ENCODE peak calls at places on chromosome 15, in six cellular contexts. J, Z, G, O, W and M are unnamed samples.

GRCh38 chr15:48190932-48191573 is 412 bp upstream of the CTXN2 start:
- DNase-seq in J (peak), Z (no peak), G (no peak), O (peak), W (no peak), M (no peak)

GRCh38 chr15:35557012-35557411 is 11.0 kb upstream of the DPH6 start:
- DNase-seq in J (no peak), Z (no peak), G (no peak), O (no peak), W (no peak), M (no peak)

GRCh38 chr15:71730277-71731144 is 79.8 kb upstream of the NR2E3 start:
- DNase-seq in J (no peak), Z (peak), G (no peak), O (no peak), W (no peak), M (peak)

GRCh38 chr15:77557178-77557960 is 75.3 kb downstream of the LINGO1 start:
- DNase-seq in J (no peak), Z (no peak), G (no peak), O (no peak), W (no peak), M (no peak)

GRCh38 chr15:74349241-74349766 is 18.1 kb downstream of the CYP11A1 start:
- DNase-seq in J (no peak), Z (no peak), G (no peak), O (no peak), W (no peak), M (no peak)

GRCh38 chr15:71708052-71708432 is 102.3 kb upstream of the NR2E3 start:
- DNase-seq in J (no peak), Z (no peak), G (no peak), O (no peak), W (no peak), M (no peak)

GRCh38 chr15:68335251-68335650 is 57.7 kb downstream of the FEM1B start:
- DNase-seq in J (no peak), Z (peak), G (no peak), O (no peak), W (no peak), M (peak)

GRCh38 chr15:57411945-57412768 is 35.9 kb downstream of the CGNL1 start:
- DNase-seq in J (no peak), Z (no peak), G (no peak), O (no peak), W (no peak), M (no peak)

GRCh38 chr15:63491979-63492378 is 12.4 kb upstream of the USP3 start:
- DNase-seq in J (no peak), Z (no peak), G (no peak), O (no peak), W (no peak), M (no peak)

GRCh38 chr15:90080818-90081382 is 21.4 kb downstream of the IDH2 start:
- DNase-seq in J (no peak), Z (no peak), G (no peak), O (no peak), W (no peak), M (no peak)

GRCh38 chr15:51865291-51865690 is 35.8 kb downstream of the TMOD3 start:
- DNase-seq in J (no peak), Z (no peak), G (no peak), O (no peak), W (no peak), M (no peak)

GRCh38 chr15:68789921-68790575 is 30.6 kb downstream of the ANP32A start:
- DNase-seq in J (no peak), Z (no peak), G (no peak), O (no peak), W (no peak), M (no peak)

GRCh38 chr15:58545307-58546065 is 113.7 kb downstream of the LIPC start:
- DNase-seq in J (peak), Z (no peak), G (peak), O (peak), W (no peak), M (no peak)

GRCh38 chr15:80265021-80265420 is 13.0 kb upstream of the CTXND1 start:
- DNase-seq in J (no peak), Z (no peak), G (no peak), O (no peak), W (no peak), M (no peak)

GRCh38 chr15:34733621-34734020 is 21.2 kb downstream of the GJD2 start:
- DNase-seq in J (no peak), Z (no peak), G (no peak), O (no peak), W (no peak), M (no peak)

GRCh38 chr15:67413770-67414429 is 107.0 kb upstream of the C15orf61 start:
- DNase-seq in J (no peak), Z (no peak), G (no peak), O (no peak), W (no peak), M (no peak)

GRCh38 chr15:22241451-22241850 is 161.1 kb downstream of the OR4M2 start:
- DNase-seq in J (no peak), Z (no peak), G (no peak), O (no peak), W (no peak), M (no peak)

GRCh38 chr15:63371297-63371918 is 10.2 kb downstream of the CA12 start:
- DNase-seq in J (no peak), Z (no peak), G (no peak), O (no peak), W (no peak), M (no peak)

GRCh38 chr15:74727727-74728126 is 2.4 kb upstream of the CYP1A1 start:
- DNase-seq in J (no peak), Z (no peak), G (no peak), O (no peak), W (no peak), M (no peak)

GRCh38 chr15:67089218-67090193 is 24.1 kb downstream of the SMAD3 start:
- DNase-seq in J (no peak), Z (no peak), G (no peak), O (no peak), W (no peak), M (no peak)

GRCh38 chr15:70469651-70470555 is 293.5 kb downstream of the UACA start:
- DNase-seq in J (no peak), Z (no peak), G (no peak), O (no peak), W (no peak), M (no peak)

GRCh38 chr15:41331281-41331680 is 1.1 kb downstream of the OIP5 start:
- DNase-seq in J (no peak), Z (no peak), G (no peak), O (no peak), W (no peak), M (no peak)

GRCh38 chr15:51286816-51287215 is 51.6 kb downstream of the CYP19A1 start:
- DNase-seq in J (no peak), Z (no peak), G (no peak), O (no peak), W (no peak), M (no peak)

GRCh38 chr15:47908950-47909670 is 191.8 kb downstream of the SEMA6D start:
- DNase-seq in J (no peak), Z (no peak), G (no peak), O (no peak), W (no peak), M (no peak)

GRCh38 chr15:97984157-97984556 is 23.7 kb downstream of the ARRDC4 start:
- DNase-seq in J (no peak), Z (no peak), G (no peak), O (no peak), W (no peak), M (no peak)

GRCh38 chr15:62647195-62647865 is 395.2 kb upstream of the TPM1 start:
- DNase-seq in J (no peak), Z (no peak), G (no peak), O (no peak), W (no peak), M (no peak)

GRCh38 chr15:63752075-63752684 is 81.6 kb downstream of the HERC1 start:
- DNase-seq in J (no peak), Z (peak), G (no peak), O (no peak), W (no peak), M (peak)

GRCh38 chr15:72838311-72838731 is 54.8 kb upstream of the ADPGK start:
- DNase-seq in J (no peak), Z (no peak), G (no peak), O (no peak), W (no peak), M (no peak)

GRCh38 chr15:87757084-87757483 is 499.5 kb downstream of the NTRK3 start:
- DNase-seq in J (no peak), Z (no peak), G (no peak), O (no peak), W (no peak), M (no peak)